ENCODE peak calls at places on chromosomes 16 and 17, in eight cellular contexts. M is fibroblast of lung, Z is suprapubic skin, B is IMR-90, C is PC-9, X is kidney, S is aorta, Q is left ventricle myocardium inferior. H is an unnamed sample.

GRCh38 chr17:42784361-42784760 is 4.0 kb downstream of the WNK4 start:
- DNase-seq in Z (no peak), C (no peak), B (no peak), S (no peak), X (peak; percentile 67), Q (no peak), M (no peak), H (no peak)

GRCh38 chr16:3187798-3188674 is at the start of gene OR1F1:
- DNase-seq in C (peak; percentile 80), S (no peak), Q (no peak), X (no peak), M (peak; percentile 45), B (peak; percentile 80), Z (no peak), H (no peak)

GRCh38 chr16:3532741-3533140 is 31.9 kb downstream of the CLUAP1 start:
- DNase-seq in Q (no peak), X (no peak), B (no peak), Z (no peak), S (no peak), C (no peak), M (no peak), H (no peak)

GRCh38 chr17:68074279-68074678 is 38.7 kb downstream of the KPNA2 start:
- DNase-seq in S (no peak), X (peak; percentile 49), C (no peak), B (no peak), Q (no peak), M (no peak), Z (peak; percentile 27), H (no peak)

GRCh38 chr17:7307686-7308624 is 527 bp downstream of the EIF5A start:
- DNase-seq in M (peak; percentile 41), C (no peak), B (peak; percentile 34), Z (peak; percentile 88), S (no peak), X (peak; percentile 92), Q (peak; percentile 59), H (peak; percentile 40)

GRCh38 chr16:72198641-72199250 is 26.8 kb upstream of the PMFBP1 start:
- DNase-seq in M (no peak), Q (no peak), B (no peak), C (no peak), Z (no peak), X (no peak), S (no peak), H (no peak)

GRCh38 chr17:67171560-67171959 is 73.4 kb downstream of the HELZ start:
- DNase-seq in S (no peak), C (no peak), X (no peak), Q (no peak), Z (no peak), B (no peak), M (no peak), H (no peak)

GRCh38 chr16:2767891-2768290 is 9.2 kb downstream of the ELOB start:
- DNase-seq in X (peak; percentile 57), S (peak; percentile 50), B (no peak), C (no peak), Z (no peak), Q (no peak), M (no peak), H (no peak)

GRCh38 chr16:4404247-4404966 is 12.0 kb downstream of the CORO7 start:
- DNase-seq in S (peak; percentile 81), Q (peak; percentile 32), B (no peak), Z (peak; percentile 69), M (no peak), X (peak; percentile 73), C (no peak), H (no peak)

GRCh38 chr16:89358030-89359005 is 132.0 kb downstream of the ANKRD11 start:
- DNase-seq in Q (no peak), C (no peak), M (no peak), X (peak; percentile 55), S (peak; percentile 59), B (no peak), Z (no peak), H (peak; percentile 85)

GRCh38 chr16:30585022-30585399 is 486 bp downstream of the ZNF785 start:
- DNase-seq in M (peak; percentile 14), S (no peak), X (no peak), C (no peak), Q (no peak), B (no peak), Z (no peak), H (peak; percentile 28)

GRCh38 chr17:70654706-70655105 is 485.4 kb downstream of the KCNJ2 start:
- DNase-seq in X (no peak), S (no peak), Q (no peak), C (no peak), M (no peak), Z (no peak), B (no peak), H (no peak)

GRCh38 chr17:2289878-2290478 is 13.6 kb downstream of the SMG6 start:
- DNase-seq in M (no peak), Q (no peak), B (peak; percentile 40), C (no peak), X (no peak), Z (no peak), S (no peak), H (no peak)

GRCh38 chr17:62126292-62126691 is 61.2 kb upstream of the MED13 start:
- DNase-seq in Q (no peak), X (no peak), Z (no peak), C (no peak), B (no peak), M (no peak), S (no peak), H (peak; percentile 50)

GRCh38 chr17:3534881-3535252 is 22.7 kb downstream of the TRPV3 start:
- DNase-seq in C (no peak), Z (peak; percentile 72), B (peak; percentile 10), S (no peak), M (peak; percentile 50), Q (no peak), X (peak; percentile 70), H (no peak)

GRCh38 chr16:63890072-63890471 is 1231.8 kb downstream of the CDH11 start:
- DNase-seq in M (peak; percentile 48), B (peak; percentile 4), S (no peak), C (no peak), Z (no peak), X (no peak), Q (no peak), H (peak; percentile 43)

GRCh38 chr16:74257061-74257460 is 39.6 kb upstream of the PSMD7 start:
- DNase-seq in C (no peak), Z (no peak), Q (no peak), M (no peak), B (no peak), X (no peak), S (no peak), H (no peak)

GRCh38 chr16:57607676-57608461 is 20.6 kb upstream of the ADGRG1 start:
- DNase-seq in M (no peak), B (no peak), S (peak; percentile 19), C (no peak), X (peak; percentile 26), Z (no peak), Q (no peak), H (no peak)

GRCh38 chr17:72358465-72358864 is 237.6 kb downstream of the SOX9 start:
- DNase-seq in M (peak; percentile 60), Z (no peak), X (no peak), Q (no peak), S (no peak), C (peak; percentile 93), B (peak; percentile 86), H (no peak)

GRCh38 chr17:21058098-21058893 is 15.5 kb upstream of the USP22 start:
- DNase-seq in Q (no peak), C (no peak), Z (no peak), S (no peak), M (peak; percentile 13), B (peak; percentile 45), X (no peak), H (no peak)

GRCh38 chr17:77793888-77794235 is 164.6 kb upstream of the TNRC6C start:
- DNase-seq in Q (no peak), X (peak; percentile 36), Z (no peak), M (no peak), C (no peak), S (peak; percentile 66), B (no peak), H (no peak)

GRCh38 chr16:84932691-84933090 is 78.6 kb downstream of the ZDHHC7 start:
- DNase-seq in X (no peak), B (no peak), M (no peak), Q (no peak), Z (no peak), C (no peak), S (no peak), H (no peak)

GRCh38 chr16:81492307-81492706 is 47.7 kb downstream of the CMIP start:
- DNase-seq in Q (no peak), S (peak; percentile 42), X (peak; percentile 63), C (no peak), Z (no peak), M (no peak), B (no peak), H (no peak)

GRCh38 chr17:6239237-6239798 is 169.1 kb downstream of the WSCD1 start:
- DNase-seq in Z (no peak), B (no peak), X (no peak), S (no peak), Q (no peak), M (no peak), C (no peak), H (no peak)

DNA sequence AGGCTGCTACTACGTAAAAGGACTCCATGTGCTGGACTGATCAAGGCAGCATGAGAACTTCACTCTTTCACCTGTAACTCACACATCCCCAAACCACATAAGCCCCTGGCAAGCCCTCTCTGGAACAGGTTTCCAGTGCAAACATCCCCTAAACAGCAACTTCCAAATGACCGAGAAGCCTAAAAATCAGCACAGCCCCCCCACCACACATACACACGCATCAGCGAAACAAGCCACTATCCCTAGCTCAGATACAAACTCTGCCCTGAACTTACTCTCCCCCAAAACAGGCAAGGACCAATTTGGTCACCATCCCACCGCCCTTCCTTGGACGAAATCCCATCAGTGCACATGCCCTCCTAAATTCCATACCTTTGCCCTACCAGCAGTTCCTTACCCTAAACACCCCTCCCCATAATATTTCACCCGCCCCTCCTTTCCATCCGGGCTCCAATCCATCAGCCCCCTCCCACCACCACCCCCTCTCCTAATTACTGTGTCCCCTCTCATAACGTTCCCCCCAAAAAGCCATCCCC is 735 bp downstream of the LSM12 start:
- DNase-seq in C (no peak), Z (no peak), X (no peak), Q (no peak), S (peak; percentile 15), B (no peak), M (no peak), H (no peak)
- H3K27ac ChIP-seq in C (peak overlapping the region; percentile 87), Z (peak overlapping the region; percentile 94), X (peak overlapping the region; percentile 95), Q (peak overlapping the region; percentile 96), S (peak overlapping the region; percentile 60), B (peak overlapping the region; percentile 93), M (peak overlapping the region; percentile 95), H (peak overlapping the region; percentile 88)

GRCh38 chr16:11236441-11236840 is 19.6 kb downstream of the SOCS1 start:
- DNase-seq in B (no peak), C (no peak), Q (no peak), X (no peak), M (no peak), Z (no peak), S (no peak), H (no peak)
- H3K4me1 ChIP-seq in B (peaks cover 4% of the 10 kb centered on the region), C (no peaks in the 10 kb centered on the region), Q (peaks cover 16% of the 10 kb centered on the region), X (no peaks in the 10 kb centered on the region), M (no peaks in the 10 kb centered on the region), Z (no peaks in the 10 kb centered on the region), S (no peaks in the 10 kb centered on the region), H (no peaks in the 10 kb centered on the region)

GRCh38 chr17:40580140-40580539 is 14.9 kb upstream of the CCR7 start:
- DNase-seq in Q (no peak), B (no peak), C (no peak), Z (no peak), X (no peak), S (no peak), M (no peak), H (no peak)
- H3K27ac ChIP-seq in Q (no peak overlapping the region), B (no peak overlapping the region), C (no peak overlapping the region), Z (no peak overlapping the region), X (no peak overlapping the region), S (no peak overlapping the region), M (no peak overlapping the region), H (no peak overlapping the region)

GRCh38 chr16:68351991-68352431 is 41.2 kb downstream of the PRMT7 start:
- DNase-seq in Q (no peak), Z (no peak), S (peak; percentile 65), M (no peak), B (no peak), X (peak; percentile 69), C (no peak), H (peak; percentile 98)
- H3K4me1 ChIP-seq in Q (peaks cover 8% of the 10 kb centered on the region), Z (peaks cover 8% of the 10 kb centered on the region), S (no peaks in the 10 kb centered on the region), M (no peaks in the 10 kb centered on the region), B (no peaks in the 10 kb centered on the region), X (no peaks in the 10 kb centered on the region), C (no peaks in the 10 kb centered on the region), H (no peaks in the 10 kb centered on the region)